ENCODE peak calls at places on chromosomes 11 and 22, in six cellular contexts. One of them, this sample, is unnamed.

GRCh38 chr11:75507571-75507970 is 18.2 kb downstream of the GDPD5 start:
- DNase-seq in GM23338: no peak
- DNase-seq in SK-N-SH: no peak
- DNase-seq in PC-3: no peak
- DNase-seq in H9: no peak
- DNase-seq in MM.1S: no peak
- DNase-seq in this sample: no peak

GRCh38 chr11:19018901-19019300 is 41.6 kb downstream of the MRGPRX2 start:
- DNase-seq in GM23338: peak; percentile 75
- DNase-seq in SK-N-SH: no peak
- DNase-seq in PC-3: peak; percentile 59
- DNase-seq in MM.1S: peak; percentile 43
- DNase-seq in H9: peak; percentile 45
- DNase-seq in this sample: peak; percentile 68

GRCh38 chr22:46219650-46220049 is 30.4 kb downstream of the CDPF1 start:
- DNase-seq in PC-3: no peak
- DNase-seq in MM.1S: peak; percentile 93
- DNase-seq in H9: no peak
- DNase-seq in GM23338: no peak
- DNase-seq in SK-N-SH: no peak
- DNase-seq in this sample: no peak

GRCh38 chr22:37024339-37025157 is 5.0 kb downstream of the MPST start:
- DNase-seq in H9: no peak
- DNase-seq in SK-N-SH: no peak
- DNase-seq in PC-3: no peak
- DNase-seq in GM23338: no peak
- DNase-seq in MM.1S: no peak
- DNase-seq in this sample: no peak

GRCh38 chr11:70433038-70433437 is 34.7 kb downstream of the CTTN start:
- DNase-seq in H9: no peak
- DNase-seq in SK-N-SH: no peak
- DNase-seq in PC-3: no peak
- DNase-seq in MM.1S: no peak
- DNase-seq in GM23338: no peak
- DNase-seq in this sample: no peak

GRCh38 chr11:1122356-1123002 is 35.3 kb upstream of the MUC5AC start:
- DNase-seq in MM.1S: no peak
- DNase-seq in PC-3: no peak
- DNase-seq in H9: no peak
- DNase-seq in GM23338: no peak
- DNase-seq in SK-N-SH: peak; percentile 38
- DNase-seq in this sample: no peak

GRCh38 chr11:126607374-126607773 is 251.9 kb downstream of the ST3GAL4 start:
- DNase-seq in GM23338: peak; percentile 89
- DNase-seq in MM.1S: peak; percentile 45
- DNase-seq in SK-N-SH: peak; percentile 83
- DNase-seq in PC-3: peak; percentile 75
- DNase-seq in H9: peak; percentile 87
- DNase-seq in this sample: peak; percentile 82

GRCh38 chr11:104256525-104256924 is 92.6 kb upstream of the PDGFD start:
- DNase-seq in SK-N-SH: no peak
- DNase-seq in GM23338: peak; percentile 17
- DNase-seq in H9: no peak
- DNase-seq in MM.1S: no peak
- DNase-seq in PC-3: peak; percentile 42
- DNase-seq in this sample: no peak

GRCh38 chr11:60158666-60159065 is 24.2 kb downstream of the MS4A6A start:
- DNase-seq in MM.1S: no peak
- DNase-seq in H9: no peak
- DNase-seq in SK-N-SH: no peak
- DNase-seq in GM23338: no peak
- DNase-seq in PC-3: peak; percentile 93
- DNase-seq in this sample: no peak

GRCh38 chr11:106152824-106153223 is 75.4 kb downstream of the AASDHPPT start:
- DNase-seq in H9: no peak
- DNase-seq in PC-3: peak; percentile 35
- DNase-seq in MM.1S: no peak
- DNase-seq in GM23338: no peak
- DNase-seq in SK-N-SH: no peak
- DNase-seq in this sample: no peak

GRCh38 chr11:130318031-130318673 is 3.4 kb upstream of the ZBTB44 start:
- DNase-seq in MM.1S: no peak
- DNase-seq in H9: no peak
- DNase-seq in PC-3: no peak
- DNase-seq in SK-N-SH: no peak
- DNase-seq in GM23338: no peak
- DNase-seq in this sample: no peak

GRCh38 chr11:119038884-119039283 is 8.2 kb upstream of the SLC37A4 start:
- DNase-seq in SK-N-SH: no peak
- DNase-seq in GM23338: no peak
- DNase-seq in PC-3: no peak
- DNase-seq in MM.1S: no peak
- DNase-seq in H9: no peak
- DNase-seq in this sample: no peak

GRCh38 chr11:6568191-6568918 is 35.1 kb downstream of the RRP8 start:
- DNase-seq in H9: peak; percentile 73
- DNase-seq in GM23338: peak; percentile 67
- DNase-seq in PC-3: peak; percentile 77
- DNase-seq in SK-N-SH: no peak
- DNase-seq in MM.1S: peak; percentile 26
- DNase-seq in this sample: peak; percentile 68

GRCh38 chr22:28034760-28035401 is 115.8 kb upstream of the PITPNB start:
- DNase-seq in PC-3: peak; percentile 38
- DNase-seq in GM23338: no peak
- DNase-seq in MM.1S: no peak
- DNase-seq in H9: no peak
- DNase-seq in SK-N-SH: peak; percentile 64
- DNase-seq in this sample: no peak

GRCh38 chr11:79139900-79140299 is 300.9 kb downstream of the TENM4 start:
- DNase-seq in PC-3: no peak
- DNase-seq in SK-N-SH: no peak
- DNase-seq in MM.1S: no peak
- DNase-seq in H9: no peak
- DNase-seq in GM23338: peak; percentile 11
- DNase-seq in this sample: peak; percentile 14

DNA sequence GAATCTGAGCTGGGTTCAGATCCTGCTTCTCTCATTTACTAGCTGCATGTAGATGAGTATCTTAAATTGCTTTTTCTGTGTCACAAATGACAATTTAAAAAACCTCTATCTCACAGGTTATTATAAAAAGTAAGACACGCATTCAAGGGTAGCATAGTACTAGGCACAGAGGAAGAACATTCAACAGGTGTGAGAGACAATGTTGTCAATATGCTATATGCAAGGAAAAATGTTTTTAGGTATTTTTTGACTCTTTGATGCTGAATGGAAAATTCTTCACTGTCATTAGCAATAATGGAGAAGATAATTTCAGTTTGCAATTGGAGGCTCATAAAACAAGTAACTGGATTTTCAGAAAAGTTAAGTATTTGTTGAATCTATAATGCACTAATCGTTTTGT is 81.6 kb downstream of the PIWIL4 start:
- DNase-seq in GM23338: no peak
- DNase-seq in SK-N-SH: no peak
- DNase-seq in MM.1S: no peak
- DNase-seq in PC-3: no peak
- DNase-seq in H9: no peak
- DNase-seq in this sample: no peak
- H4K20me1 ChIP-seq in GM23338: no peaks in the 10 kb centered on the region
- H4K20me1 ChIP-seq in SK-N-SH: no peaks in the 10 kb centered on the region
- H4K20me1 ChIP-seq in MM.1S: no peaks in the 10 kb centered on the region
- H4K20me1 ChIP-seq in PC-3: no peaks in the 10 kb centered on the region
- H4K20me1 ChIP-seq in H9: no peaks in the 10 kb centered on the region
- H4K20me1 ChIP-seq in this sample: no peaks in the 10 kb centered on the region

GRCh38 chr22:22927196-22927887 is 39.7 kb downstream of the IGLL5 start:
- DNase-seq in PC-3: no peak
- DNase-seq in SK-N-SH: no peak
- DNase-seq in GM23338: no peak
- DNase-seq in H9: no peak
- DNase-seq in MM.1S: no peak
- DNase-seq in this sample: no peak
- H4K20me1 ChIP-seq in PC-3: no peaks in the 10 kb centered on the region
- H4K20me1 ChIP-seq in SK-N-SH: no peaks in the 10 kb centered on the region
- H4K20me1 ChIP-seq in GM23338: no peaks in the 10 kb centered on the region
- H4K20me1 ChIP-seq in H9: no peaks in the 10 kb centered on the region
- H4K20me1 ChIP-seq in MM.1S: no peaks in the 10 kb centered on the region
- H4K20me1 ChIP-seq in this sample: no peaks in the 10 kb centered on the region

GRCh38 chr22:48950151-48950915 is 877.3 kb downstream of the BRD1 start:
- DNase-seq in MM.1S: no peak
- DNase-seq in PC-3: no peak
- DNase-seq in H9: peak; percentile 25
- DNase-seq in SK-N-SH: no peak
- DNase-seq in GM23338: no peak
- DNase-seq in this sample: no peak
- H4K20me1 ChIP-seq in MM.1S: no peaks in the 10 kb centered on the region
- H4K20me1 ChIP-seq in PC-3: no peaks in the 10 kb centered on the region
- H4K20me1 ChIP-seq in H9: no peaks in the 10 kb centered on the region
- H4K20me1 ChIP-seq in SK-N-SH: no peaks in the 10 kb centered on the region
- H4K20me1 ChIP-seq in GM23338: no peaks in the 10 kb centered on the region
- H4K20me1 ChIP-seq in this sample: no peaks in the 10 kb centered on the region

DNA sequence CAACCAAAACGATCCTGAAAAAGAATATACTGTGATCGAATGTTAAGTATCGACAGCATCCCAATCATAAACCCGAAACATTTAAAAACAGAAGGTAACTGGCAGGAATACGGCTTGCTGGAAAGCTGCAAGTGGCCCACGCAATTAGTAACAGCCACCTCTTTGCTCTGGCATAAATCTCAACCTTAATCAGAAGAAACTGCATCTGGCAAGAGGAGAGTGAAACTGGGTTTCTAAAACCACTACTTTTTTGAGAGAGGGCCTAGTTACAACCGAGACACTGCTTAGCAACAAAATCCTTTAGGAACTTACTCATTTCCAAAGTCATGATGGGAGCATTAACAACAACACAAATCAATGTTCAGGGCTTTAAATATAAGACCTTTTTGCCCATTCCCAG is 7.9 kb downstream of the NCAPD3 start:
- DNase-seq in H9: no peak
- DNase-seq in SK-N-SH: no peak
- DNase-seq in GM23338: no peak
- DNase-seq in MM.1S: peak; percentile 11
- DNase-seq in PC-3: no peak
- DNase-seq in this sample: no peak
- H4K20me1 ChIP-seq in H9: no peaks in the 10 kb centered on the region
- H4K20me1 ChIP-seq in SK-N-SH: no peaks in the 10 kb centered on the region
- H4K20me1 ChIP-seq in GM23338: peaks cover 26% of the 10 kb centered on the region
- H4K20me1 ChIP-seq in MM.1S: peaks cover 24% of the 10 kb centered on the region
- H4K20me1 ChIP-seq in PC-3: peaks cover 20% of the 10 kb centered on the region
- H4K20me1 ChIP-seq in this sample: peaks cover 32% of the 10 kb centered on the region

DNA sequence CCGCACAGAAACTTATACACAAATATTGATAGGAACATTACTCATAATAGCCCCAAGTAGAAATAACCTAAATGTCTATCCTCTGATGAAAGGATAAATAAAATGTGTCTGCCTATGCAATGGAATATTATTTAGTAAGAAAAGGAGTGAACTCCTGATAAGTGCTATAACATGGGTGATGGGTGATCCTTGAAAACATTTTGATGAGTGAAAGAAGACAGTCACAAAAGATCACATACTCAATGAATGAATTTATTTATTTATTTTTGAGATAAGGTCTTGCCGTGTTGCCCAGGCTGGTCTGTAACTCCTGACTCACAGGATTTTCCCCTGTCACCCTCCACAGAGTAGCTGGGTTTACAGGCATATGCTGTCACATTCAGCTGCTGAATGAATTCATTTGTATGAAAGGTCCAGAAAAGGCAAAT is 17.3 kb downstream of the RNF121 start:
- DNase-seq in SK-N-SH: no peak
- DNase-seq in PC-3: peak; percentile 76
- DNase-seq in GM23338: no peak
- DNase-seq in H9: no peak
- DNase-seq in MM.1S: no peak
- DNase-seq in this sample: no peak
- H4K20me1 ChIP-seq in SK-N-SH: no peaks in the 10 kb centered on the region
- H4K20me1 ChIP-seq in PC-3: no peaks in the 10 kb centered on the region
- H4K20me1 ChIP-seq in GM23338: peaks cover 52% of the 10 kb centered on the region
- H4K20me1 ChIP-seq in H9: no peaks in the 10 kb centered on the region
- H4K20me1 ChIP-seq in MM.1S: no peaks in the 10 kb centered on the region
- H4K20me1 ChIP-seq in this sample: peaks cover 17% of the 10 kb centered on the region

DNA sequence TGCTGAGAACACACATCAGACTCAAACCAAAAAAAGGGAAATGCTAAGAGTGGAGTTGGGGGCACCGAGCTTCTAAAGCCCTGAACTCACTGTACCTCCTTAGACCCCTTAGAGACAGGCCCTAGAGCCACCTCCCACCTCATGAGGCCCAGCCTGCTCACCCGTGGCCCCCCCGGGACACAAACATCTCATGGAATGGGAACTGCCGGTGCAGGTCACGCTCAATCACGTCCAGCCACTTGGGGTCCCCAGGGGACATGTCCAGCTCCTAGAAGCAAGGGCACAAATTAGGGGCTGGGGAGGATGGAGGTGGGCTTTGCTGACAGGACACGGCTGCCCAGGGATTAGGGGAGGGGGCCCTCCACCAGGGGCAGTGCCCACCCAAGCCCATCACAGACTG is 6.3 kb upstream of the CASTOR1 start:
- DNase-seq in H9: no peak
- DNase-seq in GM23338: no peak
- DNase-seq in MM.1S: no peak
- DNase-seq in SK-N-SH: no peak
- DNase-seq in PC-3: no peak
- DNase-seq in this sample: no peak
- H4K20me1 ChIP-seq in H9: no peaks in the 10 kb centered on the region
- H4K20me1 ChIP-seq in GM23338: no peaks in the 10 kb centered on the region
- H4K20me1 ChIP-seq in MM.1S: no peaks in the 10 kb centered on the region
- H4K20me1 ChIP-seq in SK-N-SH: no peaks in the 10 kb centered on the region
- H4K20me1 ChIP-seq in PC-3: no peaks in the 10 kb centered on the region
- H4K20me1 ChIP-seq in this sample: no peaks in the 10 kb centered on the region

This sample was measured in neural progenitor cell.